ENCODE peak calls at places on chromosomes 16 and 17, in six cellular contexts. F, P, O, M, J and K are unnamed samples.

GRCh38 chr17:79899584-79899983 is 60.3 kb upstream of the CBX4 start:
- DNase-seq in P (no peak), M (no peak), O (no peak), J (no peak), F (no peak), K (no peak)

GRCh38 chr16:30678586-30678970 is 20.3 kb downstream of the FBRS start:
- DNase-seq in M (no peak), P (no peak), F (no peak), O (no peak), J (no peak), K (no peak)

GRCh38 chr16:85148959-85149358 is 36.7 kb upstream of the CIBAR2 start:
- DNase-seq in F (no peak), M (peak; percentile 74), J (no peak), P (no peak), O (no peak), K (no peak)

GRCh38 chr17:66175892-66176291 is 16.0 kb downstream of the CEP112 start:
- DNase-seq in O (no peak), P (no peak), J (no peak), M (no peak), F (no peak), K (no peak)

GRCh38 chr16:71681360-71681759 is 43.1 kb downstream of the PHLPP2 start:
- DNase-seq in P (no peak), J (no peak), O (no peak), M (no peak), F (no peak), K (no peak)

GRCh38 chr16:17784073-17784472 is 313.3 kb upstream of the XYLT1 start:
- DNase-seq in F (peak; percentile 56), O (peak; percentile 70), J (no peak), M (no peak), P (peak; percentile 52), K (peak; percentile 35)

GRCh38 chr16:75392911-75393310 is 40.4 kb downstream of the CFDP1 start:
- DNase-seq in M (no peak), F (no peak), P (no peak), O (no peak), J (no peak), K (peak; percentile 30)

GRCh38 chr16:68961778-68962402 is 118.6 kb downstream of the TANGO6 start:
- DNase-seq in P (no peak), O (no peak), F (no peak), J (no peak), M (no peak), K (peak; percentile 13)

GRCh38 chr16:68444058-68444657 is 4.2 kb downstream of the SMPD3 start:
- DNase-seq in O (peak; percentile 78), J (peak; percentile 77), M (peak; percentile 48), P (peak; percentile 65), F (peak; percentile 21), K (peak; percentile 66)

GRCh38 chr16:54287018-54287757 is 601 bp upstream of the IRX3 start:
- DNase-seq in M (no peak), O (no peak), J (peak; percentile 81), P (peak; percentile 32), F (no peak), K (no peak)

GRCh38 chr16:11107781-11108465 is 148.1 kb downstream of the SOCS1 start:
- DNase-seq in P (no peak), O (peak; percentile 77), F (peak; percentile 90), M (peak; percentile 94), J (no peak), K (no peak)

GRCh38 chr16:11089504-11090124 is 145.2 kb downstream of the CLEC16A start:
- DNase-seq in M (peak; percentile 98), P (no peak), O (no peak), F (peak; percentile 99), J (no peak), K (no peak)

GRCh38 chr16:64830653-64831052 is 291.2 kb downstream of the CDH11 start:
- DNase-seq in M (peak; percentile 85), P (no peak), J (no peak), O (no peak), F (peak; percentile 87), K (no peak)

GRCh38 chr16:70756071-70756470 is 44.9 kb downstream of the VAC14 start:
- DNase-seq in F (no peak), O (no peak), P (no peak), M (no peak), J (no peak), K (no peak)

GRCh38 chr17:8151641-8152111 is 528 bp downstream of the PER1 start:
- DNase-seq in O (peak; percentile 69), P (no peak), J (no peak), M (no peak), F (peak; percentile 67), K (peak; percentile 54)

GRCh38 chr17:34305606-34306005 is 13.6 kb upstream of the CCL8 start:
- DNase-seq in J (no peak), P (no peak), M (no peak), F (peak; percentile 23), O (no peak), K (no peak)

GRCh38 chr16:15507299-15507958 is 73.0 kb downstream of the BMERB1 start:
- DNase-seq in M (peak; percentile 82), P (no peak), O (peak; percentile 37), J (no peak), F (peak; percentile 53), K (no peak)

GRCh38 chr17:63995626-63996025 is 2.5 kb upstream of the PRR29 start:
- DNase-seq in J (no peak), P (no peak), O (no peak), F (no peak), M (no peak), K (no peak)

GRCh38 chr16:10037771-10038170 is 144.5 kb downstream of the GRIN2A start:
- DNase-seq in J (no peak), O (peak; percentile 34), P (no peak), F (no peak), M (peak; percentile 41), K (no peak)

GRCh38 chr16:27803775-27804549 is 254.0 kb downstream of the KATNIP start:
- DNase-seq in J (no peak), P (no peak), O (peak; percentile 37), F (no peak), M (no peak), K (no peak)

GRCh38 chr17:68820825-68821481 is 134.2 kb downstream of the ABCA8 start:
- DNase-seq in F (no peak), P (no peak), J (no peak), O (peak; percentile 52), M (peak; percentile 59), K (no peak)

GRCh38 chr17:41483991-41484826 is 3.3 kb upstream of the KRT35 start:
- DNase-seq in M (no peak), F (peak; percentile 37), P (no peak), J (no peak), O (peak; percentile 48), K (no peak)

GRCh38 chr17:18261146-18261515 is 669 bp downstream of the MIEF2 start:
- DNase-seq in J (peak; percentile 64), M (peak; percentile 57), F (peak; percentile 44), O (peak; percentile 67), P (no peak), K (peak; percentile 78)

GRCh38 chr17:69608808-69609494 is 194.5 kb downstream of the MAP2K6 start:
- DNase-seq in F (peak; percentile 96), O (no peak), P (no peak), J (no peak), M (peak; percentile 91), K (peak; percentile 77)

GRCh38 chr16:11029948-11030347 is 85.6 kb downstream of the CLEC16A start:
- DNase-seq in F (peak; percentile 85), J (no peak), M (peak; percentile 53), O (no peak), P (no peak), K (no peak)

DNA sequence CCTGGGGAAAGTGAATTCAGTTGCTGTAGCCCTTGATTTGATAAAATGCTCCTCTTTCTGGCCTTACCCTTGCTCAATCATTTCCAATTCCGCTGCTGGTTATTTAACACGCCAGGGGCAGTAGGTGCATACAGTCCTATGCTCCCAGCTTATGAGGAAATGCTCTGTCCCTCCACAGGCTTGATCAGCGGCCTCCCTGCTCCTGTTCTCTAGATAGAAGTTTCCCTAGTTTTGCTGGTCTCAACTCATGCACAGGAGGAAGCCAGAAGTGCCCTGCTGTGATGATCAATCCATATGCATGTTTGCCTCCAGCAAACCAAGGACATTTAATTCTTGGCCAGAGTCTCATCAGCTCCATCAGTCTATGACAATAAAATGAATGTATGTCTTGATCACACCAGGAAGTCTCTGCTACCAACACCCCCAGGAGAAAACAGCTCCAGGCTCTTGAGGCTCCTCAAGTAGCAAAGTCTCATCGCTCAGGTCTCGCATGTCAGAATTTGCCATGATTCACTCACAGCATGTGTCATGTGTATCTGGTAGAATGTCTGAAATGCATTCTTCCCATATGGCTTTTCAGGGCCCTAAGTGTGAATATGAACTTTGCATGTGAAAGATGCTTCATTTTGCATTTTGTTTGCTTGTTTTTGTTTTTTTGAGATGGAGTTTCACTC is 208.9 kb downstream of the CDH13 start:
- DNase-seq in J (peak; percentile 44), F (peak; percentile 54), P (no peak), M (no peak), O (peak; percentile 27), K (peak; percentile 3)
- H3K27ac ChIP-seq in J (no peak overlapping the region), F (no peak overlapping the region), P (no peak overlapping the region), M (no peak overlapping the region), O (no peak overlapping the region), K (no peak overlapping the region)

GRCh38 chr17:44899074-44899782 is at the start of gene EFTUD2:
- DNase-seq in O (peak; percentile 93), J (peak; percentile 96), F (peak; percentile 84), P (peak; percentile 92), M (peak; percentile 92), K (peak; percentile 89)
- H3K23ac ChIP-seq in O (no peak within 1 kb of the TSS), J (no peak within 1 kb of the TSS), F (peak within 1 kb of the TSS; percentile 97), P (peak within 1 kb of the TSS; percentile 68), M (peak within 1 kb of the TSS; percentile 43), K (no peak within 1 kb of the TSS)

GRCh38 chr17:27532269-27533067 is 76.2 kb downstream of the KSR1 start:
- DNase-seq in M (peak; percentile 97), J (no peak), O (peak; percentile 55), P (no peak), F (peak; percentile 98), K (peak; percentile 98)

GRCh38 chr17:27533068-27533397 is 76.8 kb downstream of the KSR1 start:
- DNase-seq in O (no peak), J (no peak), M (no peak), F (no peak), P (no peak), K (no peak)

GRCh38 chr17:27529230-27529796 is 73.1 kb downstream of the KSR1 start:
- DNase-seq in O (no peak), F (peak; percentile 76), M (peak; percentile 70), J (no peak), P (no peak), K (peak; percentile 61)

GRCh38 chr17:27531469-27531948 is 75.3 kb downstream of the KSR1 start:
- DNase-seq in J (no peak), M (no peak), O (no peak), P (no peak), F (no peak), K (peak; percentile 39)

DNA sequence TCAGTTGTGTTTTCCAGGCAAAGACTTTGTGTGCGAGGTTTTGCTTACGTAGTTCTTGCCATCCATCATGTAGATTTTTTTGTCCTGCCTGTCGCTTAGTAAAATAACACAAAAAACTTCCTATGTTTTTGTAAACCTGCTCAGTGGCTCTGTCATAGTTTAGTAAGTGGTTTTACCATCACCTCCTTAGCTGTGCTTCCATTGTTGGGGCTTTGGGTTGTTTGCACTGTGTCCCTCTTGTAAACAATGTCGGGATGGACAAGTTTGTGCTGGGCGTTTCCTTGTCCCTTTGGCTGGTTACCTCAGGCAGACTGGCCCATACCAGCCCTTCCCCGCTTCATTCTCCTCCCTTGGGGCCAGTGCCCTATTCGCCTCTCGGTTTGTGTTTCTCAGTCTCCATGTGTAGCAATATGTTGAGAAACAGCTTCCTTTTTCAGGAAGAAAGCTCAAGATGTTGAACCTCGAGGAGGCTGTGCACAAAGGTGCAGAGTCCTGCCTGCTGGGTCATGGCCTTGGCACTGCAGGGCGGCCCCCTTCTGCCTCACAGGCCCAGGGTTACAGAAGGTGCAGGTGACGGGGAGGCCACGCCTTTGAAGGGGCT is 74.6 kb downstream of the KSR1 start:
- DNase-seq in J (no peak), O (no peak), P (no peak), F (peak; percentile 64), M (peak; percentile 88), K (no peak)
- H3K4me3 ChIP-seq in J (no peak overlapping the region), O (no peak overlapping the region), P (no peak overlapping the region), F (no peak overlapping the region), M (no peak overlapping the region), K (no peak overlapping the region)

GRCh38 chr16:2720063-2720455 is at the start of gene PRSS27:
- DNase-seq in P (no peak), F (no peak), J (no peak), M (no peak), O (no peak), K (peak; percentile 83)
- H3K27ac ChIP-seq in P (peak within 1 kb of the TSS; percentile 68), F (peak within 1 kb of the TSS; percentile 77), J (no peak within 1 kb of the TSS), M (no peak within 1 kb of the TSS), O (peak within 1 kb of the TSS; percentile 66), K (peak within 1 kb of the TSS; percentile 60)